ENCODE peak calls at places on chromosomes 4 and X, in six cellular contexts. G is H9, Z is activated gamma-delta T cell treated with Interleukin-2 at 50 U/mL for 16 hours, N is NCI-H1092, S is GOT3, F is GM12891. U is an unnamed sample.

GRCh38 chrX:112840382-112841113 is at the start of gene AMOT:
- DNase-seq in N (peak; percentile 82), Z (peak; percentile 63), G (peak; percentile 98), S (no peak), F (peak; percentile 31), U (peak; percentile 96)

GRCh38 chrX:48695524-48695875 is 1.0 kb upstream of the SUV39H1 start:
- DNase-seq in G (no peak), F (no peak), N (no peak), S (no peak), Z (no peak), U (no peak)

GRCh38 chr4:112031712-112032328 is 113.4 kb upstream of the FAM241A start:
- DNase-seq in N (peak; percentile 8), G (no peak), Z (no peak), F (peak; percentile 13), S (no peak), U (peak; percentile 76)

GRCh38 chr4:180617203-180617602 is 1626.0 kb upstream of the TENM3 start:
- DNase-seq in Z (no peak), G (no peak), F (no peak), S (no peak), N (no peak), U (no peak)

GRCh38 chrX:68647156-68647957 is at the start of gene STARD8:
- DNase-seq in G (peak; percentile 60), Z (no peak), S (no peak), N (no peak), F (no peak), U (peak; percentile 66)

GRCh38 chr4:153398713-153399112 is 54.2 kb downstream of the MND1 start:
- DNase-seq in Z (no peak), G (no peak), S (no peak), F (no peak), N (no peak), U (no peak)

GRCh38 chrX:146881521-146881920 is 67.0 kb upstream of the CXorf51A start:
- DNase-seq in S (no peak), F (no peak), N (no peak), Z (no peak), G (no peak), U (no peak)

GRCh38 chr4:67721770-67722597 is 21.0 kb upstream of the UBA6 start:
- DNase-seq in N (no peak), G (peak; percentile 38), S (no peak), Z (no peak), F (no peak), U (peak; percentile 28)

GRCh38 chr4:66565796-66566195 is 895.5 kb upstream of the EPHA5 start:
- DNase-seq in Z (no peak), N (no peak), G (no peak), F (no peak), S (no peak), U (no peak)

U was measured in neural progenitor cell.